ENCODE peak calls at places on chromosomes 2 and 18, in five cellular contexts. J, T, K, X and Y are unnamed samples.

GRCh38 chr18:35661483-35662146 is 80.1 kb downstream of the GALNT1 start:
- DNase-seq in J (no peak), T (no peak), K (peak; percentile 8), X (no peak), Y (no peak)

GRCh38 chr2:104078431-104079157 is 775.3 kb upstream of the POU3F3 start:
- DNase-seq in J (no peak), T (no peak), K (no peak), X (no peak), Y (no peak)

GRCh38 chr2:109269956-109270757 is 141.2 kb downstream of the SH3RF3 start:
- DNase-seq in J (no peak), T (no peak), K (no peak), X (no peak), Y (no peak)

GRCh38 chr2:129345540-129345939 is 633.9 kb upstream of the RAB6C start:
- DNase-seq in J (no peak), T (no peak), K (no peak), X (no peak), Y (no peak)

GRCh38 chr2:234218261-234219180 is 168.0 kb downstream of the SPP2 start:
- DNase-seq in J (no peak), T (no peak), K (peak; percentile 46), X (no peak), Y (no peak)

GRCh38 chr2:16665746-16666452 is at the start of gene CYRIA:
- DNase-seq in J (no peak), T (peak; percentile 45), K (no peak), X (peak; percentile 35), Y (no peak)

GRCh38 chr2:218925434-218925833 is 34.0 kb upstream of the CDK5R2 start:
- DNase-seq in J (no peak), T (no peak), K (no peak), X (no peak), Y (no peak)

GRCh38 chr18:22613788-22614187 is 196.1 kb upstream of the CTAGE1 start:
- DNase-seq in J (peak; percentile 72), T (no peak), K (peak; percentile 37), X (no peak), Y (no peak)

GRCh38 chr2:176680916-176681315 is 411.7 kb downstream of the MTX2 start:
- DNase-seq in J (peak; percentile 47), T (no peak), K (peak; percentile 51), X (peak; percentile 2), Y (no peak)

GRCh38 chr2:209525834-209526281 is 102.0 kb downstream of the MAP2 start:
- DNase-seq in J (peak; percentile 69), T (no peak), K (peak; percentile 93), X (peak; percentile 93), Y (peak; percentile 90)
- H3K4me3 ChIP-seq in J (no peak overlapping the region), T (no peak overlapping the region), K (peak overlapping the region; percentile 42), X (peak overlapping the region; percentile 4), Y (no peak overlapping the region)

GRCh38 chr2:144890828-144891227 is 370.9 kb upstream of the ZEB2 start:
- DNase-seq in J (peak; percentile 64), T (no peak), K (peak; percentile 53), X (peak; percentile 31), Y (peak; percentile 18)
- TF ChIP-seq CTCF in J (no peak), T (no peak), K (peak; percentile 35), X (peak; percentile 35), Y (peak; percentile 21)

GRCh38 chr2:228599297-228599696 is 417.8 kb upstream of the SPHKAP start:
- DNase-seq in J (no peak), T (no peak), K (no peak), X (no peak), Y (no peak)

GRCh38 chr2:228602277-228602676 is 420.8 kb upstream of the SPHKAP start:
- DNase-seq in J (no peak), T (no peak), K (no peak), X (no peak), Y (no peak)

GRCh38 chr2:228599781-228600180 is 418.3 kb upstream of the SPHKAP start:
- DNase-seq in J (no peak), T (no peak), K (no peak), X (no peak), Y (no peak)

GRCh38 chr2:228597032-228597431 is 415.5 kb upstream of the SPHKAP start:
- DNase-seq in J (no peak), T (no peak), K (no peak), X (no peak), Y (no peak)

GRCh38 chr2:228600265-228600664 is 418.8 kb upstream of the SPHKAP start:
- DNase-seq in J (peak; percentile 63), T (no peak), K (peak; percentile 74), X (peak; percentile 79), Y (peak; percentile 3)
- H3K4me3 ChIP-seq in J (no peak overlapping the region), T (no peak overlapping the region), K (no peak overlapping the region), X (no peak overlapping the region), Y (no peak overlapping the region)

DNA sequence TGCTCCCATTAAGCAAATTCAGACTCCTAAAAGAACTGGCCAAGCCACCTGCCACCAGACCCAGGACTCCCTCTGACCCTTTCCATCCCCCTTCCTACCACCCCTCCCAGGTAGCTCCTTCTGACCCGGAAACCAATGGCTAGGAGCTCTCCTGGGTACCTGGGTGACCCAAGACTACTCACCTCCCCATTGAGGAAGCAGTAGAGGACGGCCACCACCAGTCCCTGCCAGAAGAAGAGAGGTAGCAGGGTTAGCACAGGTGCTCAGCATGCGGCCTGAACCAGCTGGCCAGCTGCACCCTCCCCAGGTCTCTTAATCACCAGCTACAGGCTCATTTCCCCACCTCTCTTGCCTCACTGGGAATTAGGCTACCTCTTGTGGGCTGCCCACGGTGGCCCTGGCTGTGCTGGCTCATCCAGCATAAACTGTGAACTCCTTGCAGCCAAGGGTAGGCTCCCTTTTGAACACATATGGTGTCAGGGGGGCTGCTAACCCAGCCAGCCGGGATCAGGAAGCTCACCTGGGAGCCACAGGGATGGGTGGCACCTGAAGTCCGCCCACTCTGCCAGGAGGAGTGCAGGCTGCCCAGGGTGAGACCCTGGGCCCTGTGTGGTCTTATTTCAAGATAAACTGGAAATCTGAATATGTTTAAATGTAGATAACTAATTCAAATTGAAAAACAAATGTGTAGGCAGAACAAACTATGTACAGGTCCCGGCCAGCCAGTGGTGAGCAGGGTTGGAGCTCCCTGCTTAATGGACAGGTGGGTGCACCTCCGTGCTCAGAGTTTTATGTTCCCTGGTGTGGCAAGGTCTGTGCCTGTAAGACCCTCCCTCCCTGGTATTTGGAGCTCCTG is 9.9 kb downstream of the TMEM37 start:
- DNase-seq in J (no peak), T (no peak), K (no peak), X (no peak), Y (no peak)
- TF ChIP-seq CTCF in J (no peak), T (no peak), K (no peak), X (no peak), Y (no peak)

GRCh38 chr2:216606551-216607527 is 26.4 kb upstream of the IGFBP2 start:
- DNase-seq in J (peak; percentile 34), T (no peak), K (no peak), X (no peak), Y (no peak)
- H3K4me3 ChIP-seq in J (peak overlapping the region; percentile 14), T (no peak overlapping the region), K (no peak overlapping the region), X (no peak overlapping the region), Y (no peak overlapping the region)

DNA sequence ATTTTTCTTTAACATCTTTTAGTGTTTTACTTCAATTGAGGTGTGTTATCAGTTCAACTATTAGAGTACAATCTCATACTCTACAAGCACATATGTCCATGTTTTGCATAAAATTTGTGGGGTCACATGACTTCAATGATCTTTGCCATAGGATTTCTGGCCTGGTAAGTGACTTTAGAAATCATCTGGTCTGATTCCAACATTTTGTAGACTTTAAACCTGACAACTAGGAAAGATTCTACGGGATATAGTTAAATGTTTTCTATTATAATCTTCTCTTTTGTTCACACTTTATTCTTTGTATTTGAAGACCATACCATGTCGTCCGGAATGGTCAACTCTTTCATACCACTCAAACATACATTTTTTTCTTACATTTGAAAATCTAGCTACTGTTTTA is 62.0 kb upstream of the NEUROD1 start:
- DNase-seq in J (no peak), T (no peak), K (no peak), X (no peak), Y (no peak)
- TF ChIP-seq CTCF in J (no peak), T (no peak), K (no peak), X (no peak), Y (no peak)

GRCh38 chr18:31269508-31270074 is 48.4 kb upstream of the DSG1 start:
- DNase-seq in J (no peak), T (no peak), K (no peak), X (no peak), Y (no peak)
- H3K4me3 ChIP-seq in J (no peak overlapping the region), T (no peak overlapping the region), K (no peak overlapping the region), X (no peak overlapping the region), Y (no peak overlapping the region)

GRCh38 chr2:70191244-70191735 is 471 bp upstream of the C2orf42 start:
- DNase-seq in J (no peak), T (no peak), K (no peak), X (no peak), Y (no peak)
- TF ChIP-seq CTCF in J (no peak), T (no peak), K (no peak), X (no peak), Y (no peak)

GRCh38 chr2:127220102-127220806 is at the start of gene CYP27C1:
- DNase-seq in J (no peak), T (no peak), K (peak; percentile 8), X (peak; percentile 36), Y (no peak)

GRCh38 chr2:127219716-127220090 is 396 bp downstream of the CYP27C1 start:
- DNase-seq in J (no peak), T (no peak), K (no peak), X (no peak), Y (no peak)

GRCh38 chr2:127217470-127218325 is 2.4 kb downstream of the CYP27C1 start:
- DNase-seq in J (peak; percentile 94), T (no peak), K (no peak), X (peak; percentile 59), Y (no peak)

GRCh38 chr2:127220807-127221527 is 868 bp upstream of the CYP27C1 start:
- DNase-seq in J (no peak), T (no peak), K (no peak), X (no peak), Y (no peak)

GRCh38 chr2:127218843-127219715 is 1.0 kb downstream of the CYP27C1 start:
- DNase-seq in J (no peak), T (no peak), K (no peak), X (no peak), Y (no peak)
- H3K4me3 ChIP-seq in J (peak overlapping the region; percentile 44), T (peak overlapping the region; percentile 42), K (peak overlapping the region; percentile 51), X (peak overlapping the region; percentile 67), Y (peak overlapping the region; percentile 69)